ENCODE peak calls at places on chromosomes 7 and 10, in six cellular contexts. I is HL-60, O is GM12878, Q is K562, S is HepG2, V is SK-N-SH. B is an unnamed sample.

GRCh38 chr7:107945332-107945731 is 54.3 kb downstream of the DLD start:
- DNase-seq in I (no peak), O (no peak), Q (no peak), S (no peak), V (no peak), B (no peak)

GRCh38 chr7:32115831-32116230 is 45.6 kb upstream of the PDE1C start:
- DNase-seq in I (no peak), O (no peak), Q (no peak), S (no peak), V (no peak), B (no peak)

GRCh38 chr7:66768865-66769832 is 28.6 kb downstream of the RABGEF1 start:
- DNase-seq in I (no peak), O (no peak), Q (no peak), S (no peak), V (no peak), B (no peak)

GRCh38 chr10:86657396-86658011 is 3.2 kb downstream of the OPN4 start:
- DNase-seq in I (no peak), O (no peak), Q (no peak), S (no peak), V (peak), B (no peak)

GRCh38 chr7:37690206-37690605 is 6.6 kb downstream of the GPR141 start:
- DNase-seq in I (peak), O (no peak), Q (no peak), S (no peak), V (no peak), B (no peak)

GRCh38 chr10:131107970-131108369 is 203.6 kb downstream of the TCERG1L start:
- DNase-seq in I (no peak), O (no peak), Q (no peak), S (no peak), V (no peak), B (no peak)

GRCh38 chr7:98133181-98133580 is 26.5 kb downstream of the LMTK2 start:
- DNase-seq in I (peak), O (peak), Q (peak), S (no peak), V (no peak), B (no peak)

GRCh38 chr10:79259834-79260233 is 87.4 kb upstream of the PPIF start:
- DNase-seq in I (no peak), O (no peak), Q (no peak), S (no peak), V (no peak), B (no peak)

GRCh38 chr10:124184208-124184820 is 90.9 kb upstream of the CHST15 start:
- DNase-seq in I (no peak), O (no peak), Q (no peak), S (no peak), V (no peak), B (no peak)

GRCh38 chr10:102231357-102232318 is 5.5 kb downstream of the ELOVL3 start:
- DNase-seq in I (peak), O (no peak), Q (peak), S (peak), V (peak), B (no peak)

GRCh38 chr10:102229810-102230263 is 3.7 kb downstream of the ELOVL3 start:
- DNase-seq in I (peak), O (peak), Q (peak), S (peak), V (peak), B (no peak)

GRCh38 chr10:102233997-102234396 is 7.3 kb downstream of the PITX3 start:
- DNase-seq in I (no peak), O (no peak), Q (no peak), S (no peak), V (peak), B (no peak)

GRCh38 chr10:102230264-102230860 is 4.3 kb downstream of the ELOVL3 start:
- DNase-seq in I (no peak), O (no peak), Q (peak), S (no peak), V (peak), B (peak)

GRCh38 chr10:102230861-102231356 is 4.8 kb downstream of the ELOVL3 start:
- DNase-seq in I (no peak), O (no peak), Q (peak), S (no peak), V (peak), B (no peak)
- TF ChIP-seq GABPA in I (no peak), O (no peak), Q (no peak), S (no peak), V (no peak), B (no peak)

GRCh38 chr10:133024711-133025557 is 62.8 kb upstream of the ADGRA1 start:
- DNase-seq in I (no peak), O (no peak), Q (no peak), S (no peak), V (no peak), B (no peak)
- TF ChIP-seq GABPA in I (no peak), O (no peak), Q (no peak), S (no peak), V (no peak), B (peak)

GRCh38 chr10:33871557-33871956 is 537.1 kb upstream of the NRP1 start:
- DNase-seq in I (no peak), O (no peak), Q (no peak), S (no peak), V (no peak), B (no peak)
- TF ChIP-seq GABPA in I (no peak), O (no peak), Q (no peak), S (no peak), V (no peak), B (no peak)

GRCh38 chr7:123823898-123824753 is 20.8 kb upstream of the HYAL4 start:
- DNase-seq in I (no peak), O (peak), Q (no peak), S (no peak), V (no peak), B (no peak)
- TF ChIP-seq GABPA in I (no peak), O (no peak), Q (no peak), S (no peak), V (no peak), B (no peak)

GRCh38 chr7:26202019-26202985 is 757 bp downstream of the CBX3 start:
- DNase-seq in I (no peak), O (no peak), Q (peak), S (no peak), V (peak), B (no peak)
- TF ChIP-seq GABPA in I (no peak), O (no peak), Q (no peak), S (no peak), V (no peak), B (no peak)

GRCh38 chr7:141220263-141220662 is 146.4 kb downstream of the TMEM178B start:
- DNase-seq in I (no peak), O (no peak), Q (peak), S (peak), V (peak), B (no peak)
- TF ChIP-seq GABPA in I (no peak), O (no peak), Q (no peak), S (no peak), V (no peak), B (no peak)

GRCh38 chr7:122913608-122914007 is 27.3 kb upstream of the CADPS2 start:
- DNase-seq in I (no peak), O (no peak), Q (no peak), S (peak), V (no peak), B (no peak)
- TF ChIP-seq GABPA in I (no peak), O (no peak), Q (no peak), S (no peak), V (no peak), B (no peak)

GRCh38 chr10:132965411-132966057 is 23.2 kb upstream of the CFAP46 start:
- DNase-seq in I (no peak), O (no peak), Q (no peak), S (no peak), V (no peak), B (no peak)
- TF ChIP-seq GABPA in I (no peak), O (no peak), Q (peak), S (no peak), V (no peak), B (peak)